ENCODE peak calls at places on chromosomes 16 and 17, in eight cellular contexts. C is upper lobe of right lung, Z is left lung, U is HL-60, Q is psoas muscle, M is DND-41, L is left ventricle myocardium inferior, D is transverse colon. O is an unnamed sample.

GRCh38 chr17:16470302-16470701 is 21.7 kb downstream of the LRRC75A start:
- DNase-seq in Q (no peak), C (no peak), Z (no peak), U (no peak), L (no peak), D (no peak), M (no peak), O (no peak)

GRCh38 chr16:26649646-26650045 is 417.1 kb upstream of the C16orf82 start:
- DNase-seq in Q (no peak), D (no peak), Z (no peak), C (no peak), L (no peak), U (no peak), M (no peak), O (no peak)

GRCh38 chr17:73166731-73167581 is 2.1 kb downstream of the SSTR2 start:
- DNase-seq in Q (no peak), U (peak), L (no peak), Z (no peak), M (no peak), D (no peak), C (no peak), O (peak)

GRCh38 chr17:42795061-42795460 is 3.4 kb downstream of the COA3 start:
- DNase-seq in M (no peak), Q (no peak), L (no peak), Z (no peak), D (no peak), U (no peak), C (no peak), O (no peak)

GRCh38 chr16:1676661-1677060 is 1.4 kb upstream of the JPT2 start:
- DNase-seq in Z (no peak), C (no peak), D (no peak), Q (no peak), U (no peak), M (no peak), L (no peak), O (no peak)

GRCh38 chr16:84387021-84387420 is 18.7 kb downstream of the ATP2C2 start:
- DNase-seq in L (no peak), M (no peak), D (no peak), Z (no peak), Q (no peak), U (no peak), C (peak), O (no peak)

GRCh38 chr17:70929226-70929625 is 759.9 kb downstream of the KCNJ2 start:
- DNase-seq in U (no peak), L (no peak), D (no peak), M (no peak), Z (no peak), C (no peak), Q (no peak), O (no peak)

GRCh38 chr16:85142771-85143211 is 30.5 kb upstream of the CIBAR2 start:
- DNase-seq in D (no peak), Q (no peak), L (no peak), Z (no peak), U (no peak), C (no peak), M (no peak), O (no peak)

GRCh38 chr17:3594056-3594810 is 15.0 kb downstream of the TRPV1 start:
- DNase-seq in D (no peak), Z (no peak), L (peak), U (no peak), Q (no peak), C (no peak), M (no peak), O (no peak)

GRCh38 chr16:51045186-51045585 is 105.9 kb downstream of the SALL1 start:
- DNase-seq in C (no peak), U (no peak), M (no peak), Q (no peak), D (no peak), Z (no peak), L (no peak), O (no peak)

GRCh38 chr16:81632392-81633146 is 146.5 kb upstream of the PLCG2 start:
- DNase-seq in M (peak), C (no peak), D (peak), U (peak), L (no peak), Z (peak), Q (no peak), O (no peak)

GRCh38 chr17:27526603-27527002 is 70.4 kb downstream of the KSR1 start:
- DNase-seq in Q (peak), L (peak), C (peak), M (peak), Z (peak), U (peak), D (peak), O (no peak)

GRCh38 chr16:53626816-53627215 is 76.8 kb downstream of the RPGRIP1L start:
- DNase-seq in C (no peak), D (no peak), Q (no peak), L (no peak), M (no peak), Z (no peak), U (no peak), O (no peak)

GRCh38 chr17:43988301-43988700 is 16.1 kb upstream of the NAGS start:
- DNase-seq in M (no peak), Z (no peak), L (no peak), U (no peak), D (no peak), C (no peak), Q (no peak), O (no peak)

GRCh38 chr17:50396261-50397110 is 837 bp downstream of the LRRC59 start:
- DNase-seq in U (no peak), C (peak), Z (peak), L (no peak), M (peak), D (peak), Q (peak), O (peak)

GRCh38 chr17:59361386-59361785 is 29.9 kb downstream of the YPEL2 start:
- DNase-seq in Z (no peak), C (no peak), D (no peak), U (no peak), Q (no peak), L (no peak), M (no peak), O (no peak)

GRCh38 chr16:88783391-88784073 is 1.5 kb downstream of the PIEZO1 start:
- DNase-seq in D (no peak), M (peak), C (peak), Z (no peak), U (no peak), Q (no peak), L (no peak), O (peak)

GRCh38 chr17:19338031-19338990 is 24.2 kb downstream of the B9D1 start:
- DNase-seq in D (peak), L (peak), Q (peak), C (peak), M (peak), U (no peak), Z (peak), O (peak)

GRCh38 chr16:12158428-12158827 is 181.9 kb downstream of the SNX29 start:
- DNase-seq in M (no peak), C (peak), L (no peak), U (no peak), Z (no peak), D (no peak), Q (peak), O (no peak)

GRCh38 chr16:50838885-50839284 is 97.0 kb downstream of the CYLD start:
- DNase-seq in C (no peak), Q (no peak), L (no peak), Z (no peak), M (no peak), D (no peak), U (no peak), O (no peak)

GRCh38 chr17:73647331-73647730 is 3.1 kb upstream of the SDK2 start:
- DNase-seq in M (no peak), L (no peak), D (no peak), Q (no peak), Z (no peak), U (no peak), C (peak), O (no peak)

GRCh38 chr16:85978291-85978775 is 79.4 kb downstream of the IRF8 start:
- DNase-seq in D (no peak), C (peak), Q (peak), Z (peak), M (no peak), U (peak), L (no peak), O (no peak)

GRCh38 chr16:72409428-72409827 is 237.5 kb upstream of the PMFBP1 start:
- DNase-seq in M (no peak), L (no peak), U (no peak), Q (no peak), Z (no peak), D (no peak), C (no peak), O (no peak)

GRCh38 chr17:77884019-77884418 is 74.5 kb upstream of the TNRC6C start:
- DNase-seq in Z (no peak), C (no peak), D (no peak), L (no peak), M (no peak), U (no peak), Q (no peak), O (no peak)

GRCh38 chr17:10403589-10403988 is 18.2 kb downstream of the MYH8 start:
- DNase-seq in Z (no peak), Q (no peak), L (no peak), D (peak), C (no peak), M (no peak), U (no peak), O (no peak)

GRCh38 chr16:10013364-10013763 is 168.9 kb downstream of the GRIN2A start:
- DNase-seq in D (no peak), Q (no peak), C (no peak), L (no peak), Z (no peak), U (no peak), M (no peak), O (no peak)

GRCh38 chr17:38658741-38659345 is 15.9 kb downstream of the EPOP start:
- DNase-seq in Q (peak), U (no peak), C (peak), Z (no peak), L (peak), D (no peak), M (peak), O (no peak)

GRCh38 chr16:88836791-88837190 is 20.0 kb downstream of the GALNS start:
- DNase-seq in L (no peak), M (no peak), U (no peak), C (no peak), Q (no peak), Z (no peak), D (no peak), O (no peak)

GRCh38 chr17:64778367-64779290 is 116.5 kb upstream of the SMURF2 start:
- DNase-seq in L (peak), Q (no peak), D (peak), U (no peak), C (peak), M (no peak), Z (no peak), O (no peak)

GRCh38 chr16:4813251-4814003 is 11.0 kb upstream of the ROGDI start:
- DNase-seq in M (no peak), Z (no peak), L (no peak), C (no peak), D (no peak), U (no peak), Q (no peak), O (no peak)

GRCh38 chr17:27824745-27825144 is 24.4 kb upstream of the NOS2 start:
- DNase-seq in Z (no peak), D (no peak), L (no peak), Q (no peak), U (no peak), C (no peak), M (no peak), O (no peak)

GRCh38 chr17:11031787-11032186 is 193.9 kb upstream of the PIRT start:
- DNase-seq in M (no peak), Z (no peak), C (no peak), D (no peak), L (no peak), U (no peak), Q (no peak), O (no peak)

GRCh38 chr17:55524440-55525220 is 13.4 kb upstream of the SMIM36 start:
- DNase-seq in C (no peak), Z (no peak), M (no peak), Q (no peak), U (no peak), D (no peak), L (no peak), O (no peak)

GRCh38 chr16:8848939-8849391 is 19.8 kb downstream of the CARHSP1 start:
- DNase-seq in D (no peak), M (no peak), Z (no peak), L (no peak), U (no peak), C (no peak), Q (no peak), O (no peak)

GRCh38 chr17:39668141-39668924 is at the start of gene PNMT:
- DNase-seq in U (no peak), Q (peak), M (no peak), L (peak), D (peak), Z (peak), C (peak), O (peak)
- TF ChIP-seq CTCF in U (no peak), Q (peak), M (no peak), L (peak), D (peak), Z (peak), C (peak), O (peak)

DNA sequence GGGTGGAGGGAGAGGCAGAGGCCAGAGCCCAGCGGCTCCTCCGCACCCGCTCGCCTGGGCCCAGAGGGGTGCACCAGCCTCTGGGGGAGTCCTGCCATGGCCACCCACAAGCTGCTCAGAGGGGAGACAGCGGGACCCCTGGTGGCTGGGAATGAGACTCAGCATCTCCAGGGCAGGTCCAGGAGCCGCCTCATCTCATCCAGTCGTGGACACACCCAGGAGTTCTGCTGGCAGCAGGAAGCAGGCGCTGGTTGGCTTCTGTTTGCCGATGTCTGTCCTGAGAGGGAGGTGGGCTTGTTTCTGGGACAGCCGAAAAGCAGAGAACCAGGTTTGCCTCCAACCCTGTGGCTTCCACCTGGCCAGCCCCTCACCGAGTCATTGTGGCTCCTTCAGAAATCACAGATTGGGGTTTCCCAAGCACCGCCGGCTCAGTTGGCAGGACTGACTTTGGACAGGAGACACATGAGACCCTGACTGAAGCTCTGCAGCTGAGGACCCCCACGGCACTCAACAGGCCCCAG is 49.6 kb upstream of the ENPP7 start:
- DNase-seq in L (peak), D (no peak), Z (no peak), M (no peak), U (no peak), C (no peak), Q (no peak), O (no peak)
- TF ChIP-seq CTCF in L (no peak), D (no peak), Z (no peak), M (no peak), U (no peak), C (no peak), Q (no peak), O (no peak)

GRCh38 chr17:82272495-82273326 is 789 bp downstream of the CSNK1D start:
- DNase-seq in C (peak), M (peak), Q (peak), D (peak), U (peak), Z (peak), L (peak), O (peak)
- TF ChIP-seq CTCF in C (no peak), M (no peak), Q (no peak), D (no peak), U (no peak), Z (no peak), L (no peak), O (no peak)

GRCh38 chr16:15856901-15857778 is at the start of gene MYH11:
- DNase-seq in C (no peak), L (no peak), Q (no peak), U (no peak), M (peak), D (peak), Z (no peak), O (peak)
- TF ChIP-seq CTCF in C (no peak), L (no peak), Q (no peak), U (no peak), M (no peak), D (no peak), Z (no peak), O (no peak)

DNA sequence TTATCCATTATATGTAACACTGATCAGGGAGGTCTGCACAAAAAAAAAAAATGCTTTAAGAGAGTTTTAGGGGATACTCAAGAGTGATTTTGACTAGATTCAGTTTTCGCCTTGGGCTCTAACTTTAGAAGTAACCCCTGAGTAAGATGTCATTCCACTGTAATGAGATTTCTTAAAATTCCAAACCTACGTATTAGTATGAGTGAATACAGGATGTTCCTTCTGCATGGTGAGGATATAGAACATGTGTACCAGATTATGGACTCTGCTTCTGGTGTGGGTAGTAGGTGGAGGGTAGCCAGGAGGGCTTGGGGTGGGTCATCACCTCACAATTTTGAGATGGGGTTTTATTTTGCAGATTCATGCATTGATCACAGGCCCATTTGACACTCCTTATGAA is 4.3 kb downstream of the UBE2Z start:
- DNase-seq in Q (no peak), D (no peak), C (no peak), U (no peak), L (no peak), Z (no peak), M (no peak), O (no peak)
- TF ChIP-seq CTCF in Q (no peak), D (no peak), C (no peak), U (no peak), L (no peak), Z (no peak), M (no peak), O (no peak)

DNA sequence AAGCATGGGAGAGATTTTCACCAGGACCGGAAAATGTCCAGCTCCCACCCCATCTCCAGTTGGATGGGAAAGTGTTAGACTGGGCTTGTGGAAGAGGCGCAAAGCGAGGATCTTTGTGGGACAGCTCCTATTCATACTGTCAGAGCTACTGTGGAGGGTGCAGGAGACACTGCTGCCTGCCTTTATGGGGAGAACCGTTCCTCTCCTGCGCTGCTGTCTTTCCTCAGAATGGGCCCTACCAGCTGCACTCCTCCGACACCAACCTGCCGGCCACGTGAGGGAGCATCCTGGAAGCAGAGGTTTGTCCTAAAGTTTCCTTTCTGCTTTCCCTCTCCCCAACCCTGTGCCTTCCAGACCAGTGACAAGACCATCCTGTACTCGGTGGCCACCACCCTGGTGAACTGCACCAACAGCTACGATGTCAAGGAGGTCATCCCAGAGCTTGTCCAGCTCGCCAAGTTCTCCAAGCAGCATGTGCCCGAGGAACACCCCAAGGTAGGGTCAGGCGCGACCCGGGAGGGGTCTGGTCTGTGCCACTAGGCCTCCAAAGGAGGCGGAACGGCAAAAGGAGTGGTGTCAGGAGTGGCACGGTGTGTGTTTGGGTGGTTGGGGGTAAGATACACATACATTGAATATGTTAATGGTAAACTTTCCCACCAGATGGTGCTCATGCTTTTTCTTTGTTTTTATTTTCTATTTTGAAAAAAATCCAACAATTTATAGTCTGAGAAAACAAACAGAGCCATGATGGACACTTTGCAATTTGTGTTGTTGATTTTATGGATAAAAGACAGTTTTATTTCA is 23.0 kb downstream of the SLC35G3 start:
- DNase-seq in U (no peak), Z (peak), L (no peak), Q (no peak), C (no peak), M (peak), D (no peak), O (peak)
- TF ChIP-seq CTCF in U (no peak), Z (no peak), L (peak), Q (no peak), C (peak), M (peak), D (no peak), O (peak)

DNA sequence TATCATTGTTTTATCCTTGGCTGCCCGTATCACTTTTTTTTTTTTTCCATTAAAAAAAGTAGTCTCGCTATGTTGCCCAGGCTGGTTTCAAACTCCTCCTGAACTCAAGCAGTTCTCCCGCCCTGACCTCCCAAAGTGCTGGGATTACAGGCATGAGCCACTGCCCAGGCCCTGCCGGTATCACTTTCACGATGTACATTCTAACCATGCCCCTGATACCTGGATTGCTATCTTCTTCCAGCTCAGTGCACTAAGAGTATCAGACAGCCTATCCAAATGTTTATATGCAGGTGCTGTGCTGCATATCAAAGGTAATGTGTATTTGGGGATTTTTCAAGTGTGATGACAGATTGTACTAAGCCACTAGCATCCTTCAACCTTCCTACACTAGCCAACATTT is 14.2 kb downstream of the MOSMO start:
- DNase-seq in M (no peak), U (no peak), L (no peak), Z (no peak), C (no peak), Q (no peak), D (no peak), O (no peak)
- TF ChIP-seq CTCF in M (no peak), U (no peak), L (no peak), Z (no peak), C (no peak), Q (no peak), D (no peak), O (no peak)

GRCh38 chr17:63700528-63701441 is 860 bp upstream of the LIMD2 start:
- DNase-seq in Q (peak), C (peak), D (peak), L (peak), M (peak), U (no peak), Z (peak), O (no peak)
- TF ChIP-seq CTCF in Q (no peak), C (peak), D (no peak), L (peak), M (no peak), U (no peak), Z (no peak), O (no peak)

O was measured in MM.1S.